ENCODE peak calls at places on chromosomes 3 and 15, in five cellular contexts. I, R, Q, W and T are unnamed samples.

GRCh38 chr15:66907826-66908502 is 157.4 kb upstream of the SMAD3 start:
- DNase-seq in I (no peak), R (no peak), Q (no peak), W (peak), T (no peak)

GRCh38 chr3:11445883-11446282 is 173.7 kb downstream of the ATG7 start:
- DNase-seq in I (no peak), R (no peak), Q (no peak), W (peak), T (no peak)

GRCh38 chr15:66923438-66923881 is 141.9 kb upstream of the SMAD3 start:
- DNase-seq in I (peak), R (peak), Q (no peak), W (no peak), T (no peak)

GRCh38 chr15:72855791-72856190 is 72.2 kb upstream of the ADPGK start:
- DNase-seq in I (no peak), R (no peak), Q (no peak), W (peak), T (no peak)

GRCh38 chr15:55164284-55164683 is 32.5 kb downstream of the RSL24D1 start:
- DNase-seq in I (no peak), R (no peak), Q (no peak), W (no peak), T (no peak)

GRCh38 chr3:33380653-33381052 is 59.6 kb downstream of the UBP1 start:
- DNase-seq in I (no peak), R (no peak), Q (no peak), W (no peak), T (no peak)

GRCh38 chr3:65895084-65895483 is 143.6 kb downstream of the MAGI1 start:
- DNase-seq in I (no peak), R (no peak), Q (no peak), W (no peak), T (no peak)

GRCh38 chr15:101676965-101677364 is 24.8 kb upstream of the TM2D3 start:
- DNase-seq in I (no peak), R (no peak), Q (no peak), W (peak), T (no peak)

GRCh38 chr15:67941643-67942315 is 101.9 kb upstream of the RNU6-1 start:
- DNase-seq in I (no peak), R (no peak), Q (peak), W (no peak), T (no peak)

GRCh38 chr15:57559875-57560274 is 31.8 kb upstream of the MYZAP start:
- DNase-seq in I (peak), R (peak), Q (peak), W (peak), T (no peak)

GRCh38 chr3:37559461-37559860 is 302.2 kb upstream of the CTDSPL start:
- DNase-seq in I (no peak), R (no peak), Q (peak), W (peak), T (no peak)

GRCh38 chr15:99732711-99733267 is 448 bp downstream of the LYSMD4 start:
- DNase-seq in I (no peak), R (no peak), Q (no peak), W (no peak), T (no peak)

GRCh38 chr15:89486726-89487050 is 9.7 kb downstream of the RHCG start:
- DNase-seq in I (no peak), R (peak), Q (no peak), W (peak), T (no peak)

GRCh38 chr15:78727561-78727960 is 83.7 kb downstream of the ADAMTS7 start:
- DNase-seq in I (no peak), R (no peak), Q (peak), W (no peak), T (no peak)

GRCh38 chr3:133536635-133536980 is 36.9 kb upstream of the CDV3 start:
- DNase-seq in I (no peak), R (no peak), Q (no peak), W (no peak), T (no peak)

GRCh38 chr3:52121459-52121795 is 32.8 kb downstream of the POC1A start:
- DNase-seq in I (no peak), R (no peak), Q (peak), W (no peak), T (no peak)

GRCh38 chr3:9037113-9037715 is 73.9 kb upstream of the RAD18 start:
- DNase-seq in I (no peak), R (no peak), Q (no peak), W (peak), T (no peak)

GRCh38 chr15:38050529-38050928 is 116.1 kb downstream of the TMCO5A start:
- DNase-seq in I (no peak), R (no peak), Q (peak), W (peak), T (no peak)

GRCh38 chr3:33372218-33373081 is 67.8 kb downstream of the UBP1 start:
- DNase-seq in I (peak), R (peak), Q (peak), W (peak), T (no peak)

GRCh38 chr15:94336817-94337537 is 105.6 kb downstream of the MCTP2 start:
- DNase-seq in I (no peak), R (no peak), Q (no peak), W (no peak), T (no peak)

GRCh38 chr3:32406481-32407408 is 15.1 kb downstream of the CMTM7 start:
- DNase-seq in I (no peak), R (no peak), Q (no peak), W (no peak), T (no peak)

GRCh38 chr3:52052831-52053306 is 3.5 kb downstream of the DUSP7 start:
- DNase-seq in I (peak), R (peak), Q (peak), W (peak), T (no peak)

GRCh38 chr3:164341086-164341485 is 737.2 kb downstream of the SI start:
- DNase-seq in I (no peak), R (no peak), Q (no peak), W (no peak), T (no peak)

GRCh38 chr15:75104804-75105557 is 81.6 kb downstream of the PPCDC start:
- DNase-seq in I (peak), R (no peak), Q (peak), W (peak), T (no peak)

GRCh38 chr3:115996420-115997108 is 373.3 kb downstream of the GAP43 start:
- DNase-seq in I (no peak), R (no peak), Q (peak), W (no peak), T (no peak)

GRCh38 chr3:170295586-170295985 is 61.9 kb upstream of the SKIL start:
- DNase-seq in I (no peak), R (no peak), Q (no peak), W (no peak), T (no peak)

GRCh38 chr3:198106265-198106664 is 146.2 kb downstream of the LMLN start:
- DNase-seq in I (no peak), R (no peak), Q (no peak), W (no peak), T (no peak)

GRCh38 chr3:31288641-31289100 is 244.1 kb upstream of the STT3B start:
- DNase-seq in I (peak), R (no peak), Q (peak), W (peak), T (no peak)

GRCh38 chr3:48039487-48040190 is 23.4 kb upstream of the MAP4 start:
- DNase-seq in I (peak), R (peak), Q (peak), W (peak), T (no peak)

GRCh38 chr15:71219646-71220045 is 104.4 kb downstream of the THSD4 start:
- DNase-seq in I (no peak), R (no peak), Q (no peak), W (peak), T (no peak)